ENCODE peak calls at places on chromosomes 6 and 20, in six cellular contexts. V, A, O, S, N and F are unnamed samples.

GRCh38 chr6:13383280-13384163 is 55.2 kb upstream of the TBC1D7 start:
- DNase-seq in A (peak; percentile 46), N (peak; percentile 77), O (no peak), V (no peak), S (no peak), F (no peak)

GRCh38 chr20:62237772-62238568 is at the start of gene OSBPL2:
- DNase-seq in A (peak; percentile 99), V (peak; percentile 100), O (peak; percentile 98), S (peak; percentile 100), N (peak; percentile 98), F (peak; percentile 100)

GRCh38 chr6:20644667-20645370 is 110.6 kb downstream of the CDKAL1 start:
- DNase-seq in N (peak; percentile 27), V (no peak), O (no peak), A (no peak), S (no peak), F (no peak)

GRCh38 chr20:49704932-49705336 is 8.7 kb downstream of the B4GALT5 start:
- DNase-seq in A (no peak), V (no peak), N (no peak), S (no peak), O (no peak), F (no peak)

GRCh38 chr6:38503032-38503784 is 136.5 kb downstream of the BTBD9 start:
- DNase-seq in S (no peak), N (no peak), O (no peak), A (no peak), V (no peak), F (no peak)

GRCh38 chr20:23272176-23273029 is 78.2 kb upstream of the NXT1 start:
- DNase-seq in V (peak; percentile 33), O (no peak), A (no peak), S (no peak), N (no peak), F (no peak)

GRCh38 chr20:61773081-61773631 is 292.5 kb downstream of the TAF4 start:
- DNase-seq in O (no peak), V (no peak), N (no peak), A (no peak), S (no peak), F (no peak)

GRCh38 chr20:21840991-21841390 is 135.5 kb downstream of the PAX1 start:
- DNase-seq in S (no peak), O (no peak), V (no peak), N (no peak), A (no peak), F (no peak)

GRCh38 chr20:23666189-23666588 is 22.6 kb downstream of the CST4 start:
- DNase-seq in S (no peak), V (no peak), O (no peak), N (peak; percentile 45), A (no peak), F (no peak)

GRCh38 chr20:9838378-9839295 is at the start of gene PAK5:
- DNase-seq in N (peak; percentile 60), O (no peak), V (peak; percentile 65), S (no peak), A (peak; percentile 82), F (no peak)

GRCh38 chr6:81999270-81999669 is 246.8 kb upstream of the TENT5A start:
- DNase-seq in N (no peak), S (no peak), A (no peak), O (no peak), V (no peak), F (no peak)
- H3K4me1 ChIP-seq in N (no peaks in the 10 kb centered on the region), S (no peaks in the 10 kb centered on the region), A (peaks cover 4% of the 10 kb centered on the region), O (peaks cover 43% of the 10 kb centered on the region), V (no peaks in the 10 kb centered on the region), F (no peaks in the 10 kb centered on the region)

GRCh38 chr6:27007020-27007419 is 240.5 kb upstream of the PRSS16 start:
- DNase-seq in V (no peak), O (no peak), S (no peak), N (no peak), A (no peak), F (no peak)
- H3K4me3 ChIP-seq in V (no peak overlapping the region), O (no peak overlapping the region), S (no peak overlapping the region), N (no peak overlapping the region), A (no peak overlapping the region), F (no peak overlapping the region)

GRCh38 chr6:53646606-53647005 is 18.9 kb downstream of the KLHL31 start:
- DNase-seq in A (no peak), N (no peak), S (no peak), O (no peak), V (no peak), F (no peak)
- H3K4me1 ChIP-seq in A (no peaks in the 10 kb centered on the region), N (peaks cover 8% of the 10 kb centered on the region), S (peaks cover 27% of the 10 kb centered on the region), O (peaks cover 49% of the 10 kb centered on the region), V (no peaks in the 10 kb centered on the region), F (peaks cover 8% of the 10 kb centered on the region)

GRCh38 chr6:42782689-42783176 is 881 bp downstream of the BICRAL start:
- DNase-seq in O (peak; percentile 95), S (peak; percentile 78), N (peak; percentile 94), A (peak; percentile 61), V (peak; percentile 91), F (peak; percentile 66)

GRCh38 chr6:42786525-42786985 is 4.7 kb downstream of the BICRAL start:
- DNase-seq in N (no peak), A (no peak), V (no peak), O (no peak), S (no peak), F (no peak)

GRCh38 chr6:42783177-42783875 is 1.5 kb downstream of the BICRAL start:
- DNase-seq in N (peak; percentile 82), V (peak; percentile 85), O (peak; percentile 70), S (peak; percentile 82), A (peak; percentile 68), F (peak; percentile 63)

GRCh38 chr6:42783876-42784738 is 2.3 kb downstream of the BICRAL start:
- DNase-seq in N (no peak), A (no peak), O (no peak), V (no peak), S (no peak), F (no peak)

DNA sequence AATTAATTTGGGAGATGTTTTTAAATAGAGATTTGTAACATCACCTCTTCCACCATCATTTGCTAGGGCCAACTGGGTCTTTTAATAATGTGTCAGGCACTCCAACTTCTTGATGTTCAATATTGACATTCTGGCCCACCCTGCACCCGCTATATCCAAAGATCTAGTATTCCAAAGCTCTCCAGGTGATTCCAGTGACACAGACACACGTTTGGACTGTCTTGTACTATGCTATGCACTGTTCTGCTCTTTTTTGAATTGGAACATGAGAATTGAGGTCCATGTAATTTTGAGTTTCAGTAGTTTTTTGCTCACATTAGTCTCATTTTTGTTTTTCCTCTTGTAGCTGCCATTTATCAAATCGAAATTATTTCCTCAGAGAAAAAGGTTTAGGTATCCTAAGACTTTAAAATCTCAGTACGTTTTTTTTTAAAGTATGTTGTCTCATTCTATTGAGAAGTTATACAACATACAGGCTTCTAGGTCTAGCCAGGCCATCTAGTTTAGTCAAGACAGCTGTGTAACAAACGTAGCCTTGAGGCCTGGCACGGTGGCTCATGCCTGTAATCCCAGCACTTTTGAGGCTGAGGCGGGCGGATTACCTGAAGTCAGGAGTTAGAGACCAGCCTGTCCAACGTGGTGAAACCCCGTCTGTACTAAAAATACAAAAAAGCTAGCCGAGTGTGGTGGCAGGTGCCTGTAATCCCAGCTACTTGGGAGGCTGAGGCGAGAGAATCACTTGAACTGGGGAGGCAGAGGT is 3.1 kb downstream of the BICRAL start:
- DNase-seq in N (no peak), O (no peak), S (no peak), A (no peak), V (no peak), F (no peak)
- H3K4me3 ChIP-seq in N (peak overlapping the region; percentile 98), O (peak overlapping the region; percentile 99), S (peak overlapping the region; percentile 74), A (peak overlapping the region; percentile 98), V (peak overlapping the region; percentile 73), F (peak overlapping the region; percentile 98)

DNA sequence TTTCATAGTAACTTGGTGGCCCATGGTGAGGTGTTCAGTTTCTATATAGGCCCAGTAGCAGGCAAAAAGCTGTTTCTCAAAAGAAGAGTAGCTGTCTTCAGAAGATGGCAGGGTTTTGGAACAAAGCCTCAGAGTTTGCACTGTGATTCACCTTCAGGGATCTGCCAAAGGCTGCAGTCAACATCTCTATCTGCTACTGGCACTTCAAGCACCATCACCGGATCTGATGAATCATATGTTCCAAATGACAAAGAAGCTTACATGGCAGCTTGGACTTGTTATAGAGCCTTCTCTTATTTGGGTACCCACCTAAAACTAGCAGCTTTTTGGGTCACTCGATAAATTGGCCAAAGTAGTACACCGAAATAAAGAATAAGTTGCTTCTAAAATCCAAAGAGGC is 39.5 kb downstream of the PKIB start:
- DNase-seq in O (no peak), A (no peak), V (no peak), S (no peak), N (no peak), F (no peak)
- H3K4me1 ChIP-seq in O (no peaks in the 10 kb centered on the region), A (no peaks in the 10 kb centered on the region), V (no peaks in the 10 kb centered on the region), S (no peaks in the 10 kb centered on the region), N (no peaks in the 10 kb centered on the region), F (no peaks in the 10 kb centered on the region)

GRCh38 chr6:84772428-84773132 is 8.2 kb upstream of the TBX18 start:
- DNase-seq in A (no peak), V (peak; percentile 66), S (no peak), N (peak; percentile 58), O (no peak), F (no peak)
- H3K4me3 ChIP-seq in A (no peak overlapping the region), V (peak overlapping the region; percentile 62), S (no peak overlapping the region), N (no peak overlapping the region), O (no peak overlapping the region), F (no peak overlapping the region)

GRCh38 chr6:168031411-168032382 is 34.2 kb downstream of the KIF25 start:
- DNase-seq in V (no peak), A (no peak), N (peak; percentile 66), O (no peak), S (no peak), F (no peak)

GRCh38 chr6:168034537-168034936 is 37.1 kb downstream of the KIF25 start:
- DNase-seq in N (no peak), V (no peak), O (no peak), A (no peak), S (no peak), F (no peak)

GRCh38 chr6:168032383-168032760 is 34.9 kb downstream of the KIF25 start:
- DNase-seq in O (peak; percentile 86), A (no peak), S (no peak), V (no peak), N (peak; percentile 85), F (no peak)

GRCh38 chr6:168035098-168035660 is 37.7 kb downstream of the KIF25 start:
- DNase-seq in O (peak; percentile 80), V (no peak), A (peak; percentile 24), N (peak; percentile 94), S (no peak), F (no peak)

GRCh38 chr6:168033791-168034190 is 36.3 kb downstream of the KIF25 start:
- DNase-seq in N (no peak), V (no peak), O (no peak), A (no peak), S (no peak), F (no peak)
- H3K4me1 ChIP-seq in N (peaks cover 3% of the 10 kb centered on the region), V (no peaks in the 10 kb centered on the region), O (peaks cover 42% of the 10 kb centered on the region), A (no peaks in the 10 kb centered on the region), S (no peaks in the 10 kb centered on the region), F (no peaks in the 10 kb centered on the region)

GRCh38 chr6:106648651-106649308 is 19.4 kb downstream of the QRSL1 start:
- DNase-seq in S (no peak), O (no peak), V (no peak), N (no peak), A (no peak), F (no peak)
- H3K4me3 ChIP-seq in S (no peak overlapping the region), O (no peak overlapping the region), V (no peak overlapping the region), N (no peak overlapping the region), A (no peak overlapping the region), F (no peak overlapping the region)